ENCODE peak calls at places on chromosomes 6 and 20, in six cellular contexts. J, L, X, I, K and R are unnamed samples.

GRCh38 chr6:159012201-159012600 is 12.2 kb upstream of the RSPH3 start:
- DNase-seq in J (no peak), L (no peak), X (peak), I (no peak), K (no peak), R (no peak)

GRCh38 chr6:122645256-122645655 is 35.1 kb downstream of the PKIB start:
- DNase-seq in J (no peak), L (no peak), X (no peak), I (no peak), K (no peak), R (no peak)

GRCh38 chr6:105675715-105676397 is 273.0 kb upstream of the PREP start:
- DNase-seq in J (peak), L (no peak), X (peak), I (no peak), K (no peak), R (no peak)

GRCh38 chr6:43668151-43669028 is 19.2 kb downstream of the MRPS18A start:
- DNase-seq in J (peak), L (peak), X (no peak), I (peak), K (peak), R (peak)

GRCh38 chr6:38750968-38751615 is 36.0 kb downstream of the DNAH8 start:
- DNase-seq in J (no peak), L (no peak), X (no peak), I (no peak), K (no peak), R (no peak)

GRCh38 chr6:100464910-100465700 is at the start of gene SIM1:
- DNase-seq in J (peak), L (peak), X (no peak), I (no peak), K (peak), R (no peak)

GRCh38 chr6:12208190-12208589 is 82.0 kb upstream of the EDN1 start:
- DNase-seq in J (no peak), L (no peak), X (peak), I (no peak), K (no peak), R (no peak)

GRCh38 chr6:115667478-115667996 is 393.2 kb downstream of the FRK start:
- DNase-seq in J (no peak), L (no peak), X (no peak), I (no peak), K (peak), R (no peak)

GRCh38 chr20:2283706-2284423 is 11.9 kb upstream of the TGM3 start:
- DNase-seq in J (no peak), L (no peak), X (peak), I (no peak), K (no peak), R (no peak)

GRCh38 chr20:40663991-40664880 is 24.8 kb downstream of the MAFB start:
- DNase-seq in J (no peak), L (no peak), X (no peak), I (peak), K (no peak), R (no peak)

GRCh38 chr6:1940381-1940780 is 305.0 kb downstream of the GMDS start:
- DNase-seq in J (no peak), L (no peak), X (no peak), I (no peak), K (no peak), R (no peak)

GRCh38 chr6:148530976-148531375 is 188.3 kb downstream of the SASH1 start:
- DNase-seq in J (no peak), L (no peak), X (no peak), I (no peak), K (no peak), R (no peak)